ENCODE peak calls at places on chromosomes 16 and 17, in ten cellular contexts. U is kidney; E is Karpas-422; O is AG04450; R is bronchial epithelial cell; H is activated naive CD4-positive, alpha-beta T cell treated with Interleukin-2 at 50 U/mL for 16 hours; G is NCI-H748 treated with DMSO at 0.1 percent for 48 hours; K is anterior cingulate cortex; W is HuH-7; T is HTR-8/SVneo. M is an unnamed sample.
A peak's percentile ranks its signal among the peaks of the same experiment; 100 is the strongest.

GRCh38 chr16:24146523-24146922 is 109.6 kb upstream of the CACNG3 start:
- DNase-seq in U (no peak), E (no peak), O (no peak), R (no peak), H (no peak), G (no peak), K (no peak), W (no peak), T (no peak), M (no peak)

GRCh38 chr16:70756071-70756470 is 44.9 kb downstream of the VAC14 start:
- DNase-seq in U (peak; percentile 39), E (no peak), O (no peak), R (no peak), H (no peak), G (no peak), K (no peak), W (no peak), T (no peak), M (no peak)

GRCh38 chr16:641326-642188 is at the start of gene MCRIP2:
- DNase-seq in U (peak; percentile 95), E (peak; percentile 95), O (peak; percentile 41), R (peak; percentile 27), H (peak; percentile 77), G (peak; percentile 10), K (peak; percentile 65), W (peak; percentile 86), T (peak; percentile 85), M (no peak)

GRCh38 chr16:76579277-76579676 is 302.1 kb downstream of the CNTNAP4 start:
- DNase-seq in U (no peak), E (no peak), O (no peak), R (no peak), H (no peak), G (no peak), K (no peak), W (no peak), T (no peak), M (no peak)

GRCh38 chr17:298791-299450 is 53.7 kb downstream of the RPH3AL start:
- DNase-seq in U (peak; percentile 91), E (no peak), O (no peak), R (no peak), H (no peak), G (no peak), K (no peak), W (no peak), T (no peak), M (no peak)

GRCh38 chr17:18190629-18191028 is 7.0 kb downstream of the ALKBH5 start:
- DNase-seq in U (no peak), E (no peak), O (no peak), R (no peak), H (no peak), G (no peak), K (no peak), W (no peak), T (no peak), M (no peak)

GRCh38 chr17:9976283-9977009 is 71.4 kb upstream of the RCVRN start:
- DNase-seq in U (no peak), E (no peak), O (no peak), R (no peak), H (no peak), G (no peak), K (no peak), W (no peak), T (no peak), M (no peak)

GRCh38 chr17:29176500-29177351 is 3.5 kb downstream of the MYO18A start:
- DNase-seq in U (peak; percentile 86), E (peak; percentile 78), O (no peak), R (peak; percentile 47), H (peak; percentile 63), G (peak; percentile 42), K (no peak), W (peak; percentile 83), T (no peak), M (peak; percentile 43)

GRCh38 chr17:5557485-5557884 is 26.8 kb downstream of the NLRP1 start:
- DNase-seq in U (no peak), E (no peak), O (peak; percentile 7), R (peak; percentile 63), H (no peak), G (no peak), K (no peak), W (no peak), T (peak; percentile 47), M (no peak)

GRCh38 chr16:28181557-28181914 is 30.2 kb downstream of the XPO6 start:
- DNase-seq in U (no peak), E (no peak), O (peak; percentile 91), R (peak; percentile 81), H (no peak), G (no peak), K (no peak), W (no peak), T (peak; percentile 73), M (no peak)

GRCh38 chr17:38706625-38707298 is 1.7 kb downstream of the MLLT6 start:
- DNase-seq in U (peak; percentile 77), E (peak; percentile 64), O (no peak), R (no peak), H (peak; percentile 38), G (no peak), K (no peak), W (no peak), T (no peak), M (no peak)

GRCh38 chr17:48259710-48260291 is 152.2 kb downstream of the SNX11 start:
- DNase-seq in U (no peak), E (no peak), O (no peak), R (peak; percentile 51), H (no peak), G (peak; percentile 40), K (no peak), W (no peak), T (peak; percentile 31), M (peak; percentile 78)

M was measured in NCI-H2081 treated with DMSO at 0.1 percent for 48 hours.